ENCODE peak calls at places on chromosomes 3 and 15, in four cellular contexts. One of them, this sample, is unnamed.
A peak's percentile ranks its signal among the peaks of the same experiment; 100 is the strongest.

GRCh38 chr15:100334015-100334414 is 7.8 kb downstream of the ADAMTS17 start:
- DNase-seq in HCT116: no peak
- DNase-seq in K562: no peak
- DNase-seq in GM12878: no peak
- DNase-seq in this sample: no peak

GRCh38 chr15:62248277-62248974 is 83.3 kb upstream of the C2CD4B start:
- DNase-seq in HCT116: no peak
- DNase-seq in K562: no peak
- DNase-seq in GM12878: no peak
- DNase-seq in this sample: no peak

GRCh38 chr3:97928986-97929385 is 43.2 kb downstream of the RIOX2 start:
- DNase-seq in HCT116: no peak
- DNase-seq in K562: no peak
- DNase-seq in GM12878: no peak
- DNase-seq in this sample: no peak

GRCh38 chr15:96339662-96340347 is 9.3 kb downstream of the NR2F2 start:
- DNase-seq in HCT116: no peak
- DNase-seq in K562: no peak
- DNase-seq in GM12878: no peak
- DNase-seq in this sample: no peak

GRCh38 chr3:54954019-54954418 is 26.2 kb upstream of the LRTM1 start:
- DNase-seq in HCT116: no peak
- DNase-seq in K562: no peak
- DNase-seq in GM12878: no peak
- DNase-seq in this sample: peak; percentile 19

GRCh38 chr15:81751321-81751720 is 294.5 kb downstream of the MEX3B start:
- DNase-seq in HCT116: no peak
- DNase-seq in K562: no peak
- DNase-seq in GM12878: no peak
- DNase-seq in this sample: no peak

GRCh38 chr3:148042663-148043445 is 633.7 kb downstream of the ZIC1 start:
- DNase-seq in HCT116: no peak
- DNase-seq in K562: no peak
- DNase-seq in GM12878: no peak
- DNase-seq in this sample: no peak

GRCh38 chr3:29410200-29410599 is 129.3 kb downstream of the RBMS3 start:
- DNase-seq in HCT116: no peak
- DNase-seq in K562: no peak
- DNase-seq in GM12878: no peak
- DNase-seq in this sample: no peak

GRCh38 chr3:125434582-125435011 is 59.5 kb upstream of the ZNF148 start:
- DNase-seq in HCT116: no peak
- DNase-seq in K562: no peak
- DNase-seq in GM12878: peak; percentile 56
- DNase-seq in this sample: no peak

GRCh38 chr3:150149651-150150051 is 179.0 kb upstream of the PFN2 start:
- DNase-seq in HCT116: no peak
- DNase-seq in K562: no peak
- DNase-seq in GM12878: no peak
- DNase-seq in this sample: no peak

GRCh38 chr3:172478116-172478515 is 29.9 kb upstream of the GHSR start:
- DNase-seq in HCT116: no peak
- DNase-seq in K562: no peak
- DNase-seq in GM12878: no peak
- DNase-seq in this sample: no peak
- H2AFZ ChIP-seq in HCT116: peak overlapping the region; percentile 100
- H2AFZ ChIP-seq in K562: no peak overlapping the region
- H2AFZ ChIP-seq in GM12878: no peak overlapping the region
- H2AFZ ChIP-seq in this sample: no peak overlapping the region

GRCh38 chr15:29805043-29805707 is 17.1 kb downstream of the TJP1 start:
- DNase-seq in HCT116: no peak
- DNase-seq in K562: no peak
- DNase-seq in GM12878: no peak
- DNase-seq in this sample: no peak
- TF ChIP-seq EGR1 in HCT116: no peak
- TF ChIP-seq EGR1 in K562: no peak
- TF ChIP-seq EGR1 in GM12878: no peak
- TF ChIP-seq EGR1 in this sample: no peak

GRCh38 chr3:172012775-172013174 is 26.6 kb upstream of the FNDC3B start:
- DNase-seq in HCT116: no peak
- DNase-seq in K562: no peak
- DNase-seq in GM12878: no peak
- DNase-seq in this sample: no peak

GRCh38 chr3:172007065-172007370 is 32.4 kb upstream of the FNDC3B start:
- DNase-seq in HCT116: no peak
- DNase-seq in K562: no peak
- DNase-seq in GM12878: no peak
- DNase-seq in this sample: no peak

GRCh38 chr3:172014145-172014544 is 25.2 kb upstream of the FNDC3B start:
- DNase-seq in HCT116: no peak
- DNase-seq in K562: no peak
- DNase-seq in GM12878: no peak
- DNase-seq in this sample: no peak

GRCh38 chr3:172009736-172010254 is 29.6 kb upstream of the FNDC3B start:
- DNase-seq in HCT116: no peak
- DNase-seq in K562: no peak
- DNase-seq in GM12878: no peak
- DNase-seq in this sample: peak; percentile 7
- H2AFZ ChIP-seq in HCT116: no peak overlapping the region
- H2AFZ ChIP-seq in K562: peak overlapping the region; percentile 79
- H2AFZ ChIP-seq in GM12878: no peak overlapping the region
- H2AFZ ChIP-seq in this sample: peak overlapping the region; percentile 95

GRCh38 chr3:190481779-190482178 is 32.1 kb upstream of the TMEM207 start:
- DNase-seq in HCT116: no peak
- DNase-seq in K562: no peak
- DNase-seq in GM12878: no peak
- DNase-seq in this sample: no peak
- TF ChIP-seq EGR1 in HCT116: no peak
- TF ChIP-seq EGR1 in K562: no peak
- TF ChIP-seq EGR1 in GM12878: no peak
- TF ChIP-seq EGR1 in this sample: no peak